ENCODE peak calls at places on chromosomes 4 and X, in eight cellular contexts. One of them, this sample, is unnamed.

GRCh38 chrX:41895826-41896225 is 27.5 kb downstream of the CASK start:
- DNase-seq in T-helper 9 cell: no peak
- DNase-seq in activated effector memory CD4-positive, alpha-beta T cell treated with Interleukin-2 at 50 U/mL for 16 hours: no peak
- DNase-seq in choroid plexus epithelial cell: no peak
- DNase-seq in T-helper 2 cell: no peak
- DNase-seq in astrocyte: no peak
- DNase-seq in activated naive CD4-positive, alpha-beta T cell: no peak
- DNase-seq in heart left ventricle: no peak
- DNase-seq in this sample: no peak

GRCh38 chrX:6904178-6904577 is 243.3 kb upstream of the STS start:
- DNase-seq in T-helper 9 cell: no peak
- DNase-seq in activated effector memory CD4-positive, alpha-beta T cell treated with Interleukin-2 at 50 U/mL for 16 hours: no peak
- DNase-seq in choroid plexus epithelial cell: no peak
- DNase-seq in T-helper 2 cell: no peak
- DNase-seq in astrocyte: no peak
- DNase-seq in activated naive CD4-positive, alpha-beta T cell: no peak
- DNase-seq in heart left ventricle: no peak
- DNase-seq in this sample: no peak

GRCh38 chrX:18961686-18962085 is 22.2 kb downstream of the PHKA2 start:
- DNase-seq in T-helper 9 cell: no peak
- DNase-seq in activated effector memory CD4-positive, alpha-beta T cell treated with Interleukin-2 at 50 U/mL for 16 hours: no peak
- DNase-seq in choroid plexus epithelial cell: peak; percentile 67
- DNase-seq in T-helper 2 cell: no peak
- DNase-seq in astrocyte: no peak
- DNase-seq in activated naive CD4-positive, alpha-beta T cell: no peak
- DNase-seq in heart left ventricle: no peak
- DNase-seq in this sample: no peak

GRCh38 chr4:91485415-91485814 is 818.4 kb upstream of the GRID2 start:
- DNase-seq in T-helper 9 cell: no peak
- DNase-seq in activated effector memory CD4-positive, alpha-beta T cell treated with Interleukin-2 at 50 U/mL for 16 hours: no peak
- DNase-seq in choroid plexus epithelial cell: no peak
- DNase-seq in T-helper 2 cell: no peak
- DNase-seq in astrocyte: no peak
- DNase-seq in activated naive CD4-positive, alpha-beta T cell: no peak
- DNase-seq in heart left ventricle: no peak
- DNase-seq in this sample: no peak

GRCh38 chr4:152079543-152080293 is 318.9 kb upstream of the GATB start:
- DNase-seq in T-helper 9 cell: no peak
- DNase-seq in activated effector memory CD4-positive, alpha-beta T cell treated with Interleukin-2 at 50 U/mL for 16 hours: peak; percentile 34
- DNase-seq in choroid plexus epithelial cell: no peak
- DNase-seq in T-helper 2 cell: peak; percentile 59
- DNase-seq in astrocyte: no peak
- DNase-seq in activated naive CD4-positive, alpha-beta T cell: no peak
- DNase-seq in heart left ventricle: no peak
- DNase-seq in this sample: peak; percentile 72

GRCh38 chr4:140326395-140326993 is 47.0 kb upstream of the SCOC start:
- DNase-seq in T-helper 9 cell: no peak
- DNase-seq in activated effector memory CD4-positive, alpha-beta T cell treated with Interleukin-2 at 50 U/mL for 16 hours: no peak
- DNase-seq in choroid plexus epithelial cell: peak; percentile 75
- DNase-seq in T-helper 2 cell: no peak
- DNase-seq in astrocyte: peak; percentile 28
- DNase-seq in activated naive CD4-positive, alpha-beta T cell: no peak
- DNase-seq in heart left ventricle: no peak
- DNase-seq in this sample: no peak

GRCh38 chr4:153018031-153018430 is 81.9 kb downstream of the FHDC1 start:
- DNase-seq in T-helper 9 cell: no peak
- DNase-seq in activated effector memory CD4-positive, alpha-beta T cell treated with Interleukin-2 at 50 U/mL for 16 hours: no peak
- DNase-seq in choroid plexus epithelial cell: no peak
- DNase-seq in T-helper 2 cell: no peak
- DNase-seq in astrocyte: no peak
- DNase-seq in activated naive CD4-positive, alpha-beta T cell: no peak
- DNase-seq in heart left ventricle: no peak
- DNase-seq in this sample: no peak

GRCh38 chr4:8478371-8478770 is 37.8 kb downstream of the TRMT44 start:
- DNase-seq in T-helper 9 cell: no peak
- DNase-seq in activated effector memory CD4-positive, alpha-beta T cell treated with Interleukin-2 at 50 U/mL for 16 hours: no peak
- DNase-seq in choroid plexus epithelial cell: no peak
- DNase-seq in T-helper 2 cell: no peak
- DNase-seq in astrocyte: no peak
- DNase-seq in activated naive CD4-positive, alpha-beta T cell: no peak
- DNase-seq in heart left ventricle: no peak
- DNase-seq in this sample: no peak

GRCh38 chr4:46889410-46889809 is 19.6 kb downstream of the COX7B2 start:
- DNase-seq in T-helper 9 cell: no peak
- DNase-seq in activated effector memory CD4-positive, alpha-beta T cell treated with Interleukin-2 at 50 U/mL for 16 hours: no peak
- DNase-seq in choroid plexus epithelial cell: no peak
- DNase-seq in T-helper 2 cell: no peak
- DNase-seq in astrocyte: no peak
- DNase-seq in activated naive CD4-positive, alpha-beta T cell: no peak
- DNase-seq in heart left ventricle: no peak
- DNase-seq in this sample: no peak